ENCODE peak calls at places on chromosome 14, in four cellular contexts. N is stomach, R is uterus, Z is transverse colon. X is an unnamed sample.

GRCh38 chr14:55867726-55868125 is 250.5 kb upstream of the PELI2 start:
- DNase-seq in N (no peak), R (no peak), Z (no peak), X (no peak)

GRCh38 chr14:35534130-35534883 is at the start of gene INSM2:
- DNase-seq in N (no peak), R (no peak), Z (no peak), X (no peak)

GRCh38 chr14:98207466-98207865 is 1064.5 kb downstream of the BCL11B start:
- DNase-seq in N (no peak), R (no peak), Z (no peak), X (no peak)

GRCh38 chr14:38839743-38840375 is 263.2 kb downstream of the SEC23A start:
- DNase-seq in N (no peak), R (no peak), Z (no peak), X (no peak)

GRCh38 chr14:61839452-61839851 is 77.2 kb downstream of the SNAPC1 start:
- DNase-seq in N (no peak), R (no peak), Z (no peak), X (no peak)

GRCh38 chr14:85587152-85587697 is 57.3 kb downstream of the FLRT2 start:
- DNase-seq in N (no peak), R (no peak), Z (no peak), X (no peak)

GRCh38 chr14:101076451-101077220 is 173.1 kb upstream of the RTL1 start:
- DNase-seq in N (peak), R (no peak), Z (no peak), X (no peak)

GRCh38 chr14:75418779-75419768 is 8.7 kb upstream of the JDP2 start:
- DNase-seq in N (peak), R (no peak), Z (peak), X (peak)

GRCh38 chr14:36655963-36656768 is 5.5 kb upstream of the PAX9 start:
- DNase-seq in N (no peak), R (no peak), Z (peak), X (no peak)

GRCh38 chr14:61476737-61477410 is 155.5 kb downstream of the PRKCH start:
- DNase-seq in N (peak), R (peak), Z (peak), X (no peak)

GRCh38 chr14:64912256-64912655 is 2.0 kb upstream of the CHURC1 start:
- DNase-seq in N (no peak), R (no peak), Z (no peak), X (no peak)

GRCh38 chr14:64915797-64916196 is 1.5 kb downstream of the CHURC1 start:
- DNase-seq in N (no peak), R (no peak), Z (no peak), X (no peak)

GRCh38 chr14:64914237-64914971 is at the start of gene CHURC1:
- DNase-seq in N (peak), R (peak), Z (peak), X (peak)

GRCh38 chr14:64915025-64915424 is 770 bp downstream of the CHURC1 start:
- DNase-seq in N (no peak), R (no peak), Z (no peak), X (no peak)

GRCh38 chr14:64910847-64911495 is 3.3 kb upstream of the CHURC1 start:
- DNase-seq in N (no peak), R (no peak), Z (no peak), X (no peak)
- TF ChIP-seq CTCF in N (no peak), R (no peak), Z (peak), X (peak)

GRCh38 chr14:102323102-102323501 is 3.6 kb downstream of the ZNF839 start:
- DNase-seq in N (peak), R (peak), Z (peak), X (peak)
- TF ChIP-seq CTCF in N (no peak), R (no peak), Z (peak), X (peak)

GRCh38 chr14:29311983-29312382 is 545.4 kb downstream of the FOXG1 start:
- DNase-seq in N (no peak), R (no peak), Z (no peak), X (no peak)
- TF ChIP-seq CTCF in N (no peak), R (no peak), Z (no peak), X (no peak)

DNA sequence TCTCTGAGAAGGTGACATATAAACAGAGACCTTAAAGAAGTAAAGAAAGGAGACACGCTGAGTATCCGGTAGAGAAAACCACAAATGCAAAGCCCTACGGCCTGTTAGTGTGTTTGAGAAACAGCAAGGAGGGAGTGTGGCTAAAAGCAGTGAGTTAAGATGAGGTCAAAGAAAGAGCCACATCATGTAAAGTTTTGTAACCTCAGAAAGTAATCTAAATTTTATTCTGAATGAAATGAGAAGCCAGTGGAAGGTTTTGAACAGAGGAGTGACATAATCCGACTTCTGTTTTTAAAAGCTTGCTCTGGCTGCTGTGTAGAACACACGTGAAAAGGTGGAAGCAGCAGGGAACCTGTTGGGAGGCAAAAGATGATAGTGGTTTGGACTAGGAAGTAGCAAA is 32.6 kb downstream of the PPP2R5E start:
- DNase-seq in N (no peak), R (no peak), Z (no peak), X (no peak)
- TF ChIP-seq CTCF in N (no peak), R (no peak), Z (no peak), X (no peak)

GRCh38 chr14:104708606-104709268 is 15.3 kb upstream of the ADSS1 start:
- DNase-seq in N (peak), R (peak), Z (peak), X (peak)

GRCh38 chr14:104706733-104707628 is 17.0 kb upstream of the ADSS1 start:
- DNase-seq in N (no peak), R (no peak), Z (no peak), X (no peak)

GRCh38 chr14:104707629-104708595 is 16.1 kb upstream of the ADSS1 start:
- DNase-seq in N (no peak), R (no peak), Z (no peak), X (no peak)

GRCh38 chr14:104710071-104710735 is 13.8 kb upstream of the ADSS1 start:
- DNase-seq in N (no peak), R (no peak), Z (no peak), X (no peak)

GRCh38 chr14:104709387-104710019 is 14.5 kb upstream of the ADSS1 start:
- DNase-seq in N (no peak), R (no peak), Z (no peak), X (no peak)
- TF ChIP-seq CTCF in N (no peak), R (no peak), Z (no peak), X (no peak)

DNA sequence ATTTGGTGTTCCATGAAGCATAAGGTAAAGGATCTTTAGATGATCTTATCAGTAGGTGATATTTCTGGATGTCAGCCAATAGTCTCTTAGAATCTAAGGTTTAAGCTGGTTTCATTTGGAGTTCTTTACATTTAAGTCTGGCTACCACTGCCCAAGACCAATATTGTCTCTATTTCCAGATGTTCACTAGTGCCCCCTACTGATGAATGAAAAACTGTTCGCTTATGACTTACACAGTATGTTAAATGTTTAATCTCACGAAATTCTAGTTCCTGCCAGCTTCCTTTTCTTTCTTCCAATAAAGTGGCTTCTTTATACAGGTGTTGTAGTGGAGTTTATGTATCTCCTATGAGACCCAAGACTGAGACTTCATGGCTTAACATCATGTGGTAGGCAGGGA is 31.8 kb upstream of the MIS18BP1 start:
- DNase-seq in N (no peak), R (no peak), Z (no peak), X (no peak)
- TF ChIP-seq CTCF in N (no peak), R (no peak), Z (no peak), X (no peak)

GRCh38 chr14:53537421-53538315 is 384.5 kb upstream of the DDHD1 start:
- DNase-seq in N (no peak), R (peak), Z (peak), X (no peak)

GRCh38 chr14:53538316-53538851 is 385.3 kb upstream of the DDHD1 start:
- DNase-seq in N (no peak), R (no peak), Z (no peak), X (no peak)

GRCh38 chr14:53536446-53536845 is 383.3 kb upstream of the DDHD1 start:
- DNase-seq in N (no peak), R (no peak), Z (no peak), X (no peak)

GRCh38 chr14:53542692-53543091 is 389.6 kb upstream of the DDHD1 start:
- DNase-seq in N (no peak), R (peak), Z (no peak), X (no peak)

DNA sequence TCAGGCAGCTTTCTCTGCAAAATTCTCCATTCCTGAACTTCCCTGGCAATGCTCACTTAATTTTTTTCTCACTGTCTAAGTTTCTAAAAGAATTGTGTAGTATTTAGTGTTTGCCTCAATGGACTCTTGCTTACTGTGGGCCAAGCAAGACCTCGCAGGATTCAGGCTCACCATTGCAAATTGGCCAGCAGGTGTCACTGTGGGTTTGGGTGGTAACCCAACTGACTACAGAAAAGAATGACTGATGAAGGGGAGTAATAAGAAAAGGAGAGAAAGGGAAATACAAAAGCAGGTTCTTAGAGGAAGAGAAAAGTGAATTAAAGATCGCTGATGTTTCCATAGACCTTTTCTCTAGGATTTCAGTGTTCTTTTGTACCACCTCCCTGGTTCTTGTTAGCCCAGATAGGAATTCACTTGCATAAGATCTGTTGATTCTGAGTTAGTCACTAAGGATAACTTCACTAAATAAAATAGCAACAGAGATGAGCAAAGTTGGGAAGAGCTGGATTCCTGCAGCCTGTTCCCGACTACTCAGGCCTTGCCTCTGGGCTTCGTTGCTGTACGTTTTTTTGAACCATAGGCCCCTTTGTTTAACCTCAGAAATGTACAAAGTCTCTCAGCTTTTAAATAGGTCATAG is 386.5 kb upstream of the DDHD1 start:
- DNase-seq in N (peak), R (peak), Z (peak), X (peak)
- TF ChIP-seq CTCF in N (no peak), R (peak), Z (peak), X (peak)

DNA sequence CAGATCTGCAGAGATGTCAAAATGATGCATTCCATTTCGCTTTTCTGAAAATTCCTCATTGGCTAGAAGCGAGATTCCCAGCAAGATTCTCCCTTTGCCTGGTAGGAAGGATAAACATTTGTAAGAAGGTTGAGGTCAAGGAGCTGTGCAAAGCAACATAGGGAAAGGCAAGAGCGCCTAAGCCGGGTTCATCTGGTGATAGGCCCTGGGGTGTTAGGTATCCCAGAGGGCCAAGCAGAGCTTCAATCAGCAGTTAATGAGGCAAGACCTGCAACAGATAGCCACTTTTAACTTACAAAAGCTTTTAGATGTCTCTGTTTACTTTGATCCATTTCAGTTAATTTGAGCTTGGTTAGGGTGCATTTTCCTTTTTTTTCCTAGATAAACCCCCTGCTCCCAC is 209.4 kb upstream of the CDKN3 start:
- DNase-seq in N (no peak), R (no peak), Z (no peak), X (no peak)
- TF ChIP-seq CTCF in N (no peak), R (no peak), Z (no peak), X (no peak)

GRCh38 chr14:21498540-21499526 is 12.3 kb downstream of the METTL3 start:
- DNase-seq in N (no peak), R (no peak), Z (no peak), X (no peak)
- TF ChIP-seq CTCF in N (no peak), R (peak), Z (peak), X (peak)

X was measured in lower lobe of right lung.